ENCODE peak calls at places on chromosomes 4 and X, in nine cellular contexts. X, Z, D, B, U, L, Y, R and N are unnamed samples.

GRCh38 chr4:110638347-110638746 is 15.5 kb upstream of the PITX2 start:
- DNase-seq in U (no peak), D (no peak), B (no peak), X (no peak), Z (no peak), Y (no peak), L (no peak), R (no peak), N (no peak)

GRCh38 chr4:172601195-172601594 is 567.4 kb upstream of the GALNT7 start:
- DNase-seq in U (no peak), D (no peak), L (no peak), B (no peak), X (no peak), Z (no peak), R (no peak), Y (no peak), N (no peak)

GRCh38 chr4:138599965-138600364 is 357.8 kb upstream of the SLC7A11 start:
- DNase-seq in X (no peak), Y (no peak), R (no peak), L (no peak), U (no peak), B (no peak), Z (no peak), D (no peak), N (no peak)

GRCh38 chrX:12814434-12814833 is 23.2 kb downstream of the PRPS2 start:
- DNase-seq in Y (peak), R (no peak), B (peak), Z (no peak), L (peak), U (peak), D (no peak), X (peak), N (no peak)

GRCh38 chr4:72993876-72994275 is 75.6 kb downstream of the COX18 start:
- DNase-seq in Y (no peak), R (no peak), B (no peak), D (no peak), L (no peak), Z (no peak), U (no peak), X (no peak), N (no peak)

GRCh38 chr4:100588076-100588475 is 70.3 kb upstream of the EMCN start:
- DNase-seq in D (no peak), U (no peak), B (no peak), Z (no peak), X (no peak), Y (no peak), L (no peak), R (no peak), N (no peak)

GRCh38 chr4:47837582-47838294 is at the start of gene CORIN:
- DNase-seq in U (no peak), X (no peak), R (no peak), L (peak), Y (peak), D (peak), Z (no peak), B (no peak), N (no peak)

GRCh38 chrX:134173541-134174272 is 63.3 kb upstream of the CCDC160 start:
- DNase-seq in B (no peak), Z (no peak), D (no peak), Y (no peak), U (no peak), L (peak), R (no peak), X (no peak), N (no peak)

GRCh38 chr4:81343046-81343445 is 128.0 kb upstream of the PRKG2 start:
- DNase-seq in X (no peak), D (no peak), Y (no peak), Z (no peak), B (no peak), R (no peak), U (no peak), L (no peak), N (no peak)

GRCh38 chr4:188779586-188779985 is 640.3 kb downstream of the TRIML1 start:
- DNase-seq in R (no peak), X (no peak), Y (no peak), Z (no peak), L (no peak), B (no peak), U (peak), D (no peak), N (no peak)

GRCh38 chr4:121728066-121728465 is 31.3 kb upstream of the ANXA5 start:
- DNase-seq in L (no peak), Y (no peak), B (no peak), Z (no peak), U (peak), R (peak), D (no peak), X (peak), N (peak)

GRCh38 chrX:100928660-100929613 is at the start of gene XKRX:
- DNase-seq in B (peak), D (peak), R (peak), L (peak), Z (no peak), Y (peak), X (no peak), U (peak), N (no peak)

GRCh38 chr4:2135083-2135482 is 76.0 kb downstream of the NAT8L start:
- DNase-seq in R (no peak), U (peak), X (no peak), B (no peak), D (no peak), Y (no peak), L (no peak), Z (no peak), N (peak)

GRCh38 chr4:89599026-89599425 is 237.9 kb downstream of the SNCA start:
- DNase-seq in L (no peak), U (peak), Y (no peak), X (no peak), D (no peak), Z (no peak), B (no peak), R (no peak), N (no peak)

GRCh38 chr4:89598602-89599001 is 238.4 kb downstream of the SNCA start:
- DNase-seq in B (no peak), D (no peak), X (no peak), L (no peak), Z (no peak), R (no peak), Y (no peak), U (peak), N (no peak)
- TF ChIP-seq CTCF in B (peak), D (peak), X (peak), L (peak), Z (peak), R (no peak), Y (no peak), U (peak), N (peak)

DNA sequence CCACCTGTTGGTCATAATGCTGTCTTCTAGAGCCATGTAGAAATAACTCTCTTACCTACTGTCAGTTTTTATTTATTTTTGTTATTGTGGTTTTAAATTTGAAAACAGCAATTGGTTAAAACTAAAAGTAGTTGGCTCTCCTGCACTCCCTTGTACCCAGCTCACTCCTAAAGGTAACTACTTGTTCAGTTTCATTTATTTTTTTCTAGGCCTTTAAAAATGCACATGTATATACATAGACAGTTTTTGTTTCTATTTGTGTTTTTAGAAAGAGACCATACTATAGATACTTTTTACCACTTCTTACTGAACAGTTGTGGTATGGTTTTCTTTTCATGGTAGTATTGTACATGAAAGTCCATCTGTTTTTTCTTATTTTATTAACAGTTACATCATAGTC is 16.8 kb downstream of the SMAD1 start:
- DNase-seq in L (no peak), U (no peak), B (no peak), R (no peak), X (no peak), Z (no peak), D (no peak), Y (no peak), N (no peak)
- TF ChIP-seq CTCF in L (no peak), U (no peak), B (no peak), R (no peak), X (no peak), Z (no peak), D (peak), Y (no peak), N (no peak)

GRCh38 chr4:44869222-44869882 is 143.0 kb upstream of the GNPDA2 start:
- DNase-seq in Y (no peak), L (no peak), D (no peak), X (no peak), B (no peak), Z (no peak), U (peak), R (no peak), N (no peak)
- TF ChIP-seq CTCF in Y (no peak), L (peak), D (no peak), X (no peak), B (peak), Z (no peak), U (peak), R (no peak), N (no peak)

GRCh38 chr4:12548678-12549077 is 935.5 kb downstream of the RAB28 start:
- DNase-seq in L (no peak), R (no peak), Y (no peak), D (no peak), X (no peak), Z (no peak), U (no peak), B (no peak), N (no peak)
- TF ChIP-seq CTCF in L (no peak), R (no peak), Y (no peak), D (no peak), X (no peak), Z (no peak), U (no peak), B (no peak), N (no peak)